ENCODE peak calls at places on chromosomes 1 and 21, in seven cellular contexts. I, M, X, K, A, J and B are unnamed samples.

GRCh38 chr1:15943515-15944307 is 32.2 kb downstream of the ZBTB17 start:
- DNase-seq in I (no peak), M (no peak), X (no peak), K (no peak), A (no peak), J (no peak), B (no peak)

GRCh38 chr1:108708726-108709660 is 3.7 kb upstream of the FNDC7 start:
- DNase-seq in I (no peak), M (no peak), X (peak), K (peak), A (peak), J (no peak), B (peak)

GRCh38 chr1:86339421-86339820 is 56.7 kb downstream of the ODF2L start:
- DNase-seq in I (no peak), M (no peak), X (no peak), K (no peak), A (no peak), J (no peak), B (peak)

GRCh38 chr1:164608651-164609057 is 49.7 kb downstream of the PBX1 start:
- DNase-seq in I (no peak), M (no peak), X (no peak), K (no peak), A (no peak), J (no peak), B (no peak)

GRCh38 chr1:227395391-227396028 is 77.2 kb upstream of the CDC42BPA start:
- DNase-seq in I (peak), M (no peak), X (no peak), K (no peak), A (no peak), J (no peak), B (no peak)

GRCh38 chr21:15659768-15660423 is 69.9 kb upstream of the USP25 start:
- DNase-seq in I (no peak), M (no peak), X (no peak), K (no peak), A (no peak), J (no peak), B (no peak)

GRCh38 chr1:46352363-46352762 is 11.8 kb downstream of the NSUN4 start:
- DNase-seq in I (no peak), M (no peak), X (no peak), K (no peak), A (no peak), J (no peak), B (no peak)

GRCh38 chr1:21292991-21293536 is 2.8 kb upstream of the ECE1 start:
- DNase-seq in I (no peak), M (no peak), X (peak), K (no peak), A (peak), J (no peak), B (no peak)

GRCh38 chr1:208166340-208167138 is 77.6 kb downstream of the PLXNA2 start:
- DNase-seq in I (no peak), M (no peak), X (no peak), K (no peak), A (no peak), J (no peak), B (no peak)

GRCh38 chr1:235632538-235633219 is 16.9 kb downstream of the GNG4 start:
- DNase-seq in I (peak), M (no peak), X (no peak), K (no peak), A (no peak), J (no peak), B (peak)

GRCh38 chr1:207079706-207080246 is 8.9 kb upstream of the C4BPB start:
- DNase-seq in I (no peak), M (no peak), X (no peak), K (no peak), A (no peak), J (no peak), B (no peak)

GRCh38 chr1:33429846-33430750 is 797 bp downstream of the PHC2 start:
- DNase-seq in I (no peak), M (peak), X (peak), K (no peak), A (peak), J (peak), B (peak)

GRCh38 chr21:17915976-17916375 is 96.8 kb upstream of the C21orf91 start:
- DNase-seq in I (no peak), M (no peak), X (no peak), K (no peak), A (no peak), J (no peak), B (no peak)

GRCh38 chr21:34639882-34640788 is 25.2 kb upstream of the RCAN1 start:
- DNase-seq in I (peak), M (no peak), X (peak), K (no peak), A (peak), J (no peak), B (no peak)

GRCh38 chr1:212162635-212163034 is 122.6 kb upstream of the PPP2R5A start:
- DNase-seq in I (peak), M (peak), X (peak), K (peak), A (peak), J (peak), B (peak)

GRCh38 chr1:214271174-214271858 is 9.6 kb upstream of the SMYD2 start:
- DNase-seq in I (no peak), M (no peak), X (no peak), K (no peak), A (no peak), J (no peak), B (no peak)

GRCh38 chr1:246113555-246114095 is 393.5 kb downstream of the SMYD3 start:
- DNase-seq in I (no peak), M (no peak), X (no peak), K (peak), A (no peak), J (no peak), B (no peak)

GRCh38 chr1:64745181-64745985 is 508 bp downstream of the RAVER2 start:
- DNase-seq in I (peak), M (peak), X (peak), K (no peak), A (peak), J (peak), B (peak)

GRCh38 chr1:79711001-79711431 is 704.5 kb upstream of the ADGRL4 start:
- DNase-seq in I (peak), M (no peak), X (no peak), K (no peak), A (no peak), J (no peak), B (peak)

GRCh38 chr1:17140279-17140678 is 21.0 kb upstream of the PADI2 start:
- DNase-seq in I (no peak), M (no peak), X (no peak), K (no peak), A (no peak), J (no peak), B (peak)

GRCh38 chr1:101112051-101112770 is 86.6 kb upstream of the DPH5 start:
- DNase-seq in I (no peak), M (peak), X (peak), K (no peak), A (peak), J (peak), B (peak)

GRCh38 chr1:168320805-168321577 is 40.3 kb downstream of the TBX19 start:
- DNase-seq in I (peak), M (no peak), X (no peak), K (no peak), A (no peak), J (peak), B (peak)

GRCh38 chr21:42125571-42126544 is 54.7 kb downstream of the UMODL1 start:
- DNase-seq in I (no peak), M (no peak), X (no peak), K (peak), A (no peak), J (no peak), B (peak)

GRCh38 chr1:246724001-246724724 is at the start of gene SCCPDH:
- DNase-seq in I (peak), M (peak), X (peak), K (peak), A (peak), J (peak), B (peak)

GRCh38 chr1:185170291-185170848 is 13.4 kb downstream of the SWT1 start:
- DNase-seq in I (peak), M (no peak), X (peak), K (peak), A (peak), J (no peak), B (peak)

GRCh38 chr1:100168051-100168450 is 10.0 kb downstream of the LRRC39 start:
- DNase-seq in I (no peak), M (no peak), X (no peak), K (no peak), A (no peak), J (no peak), B (no peak)

GRCh38 chr1:103025858-103026409 is 82.4 kb downstream of the COL11A1 start:
- DNase-seq in I (no peak), M (no peak), X (no peak), K (no peak), A (no peak), J (no peak), B (no peak)